ENCODE peak calls at places on chromosomes 3 and 15, in four cellular contexts. Z, X, R and N are unnamed samples. For H3K9me3, the result is how much of the 10 kb centered on the place peaks cover.

GRCh38 chr3:155356594-155357370 is 63.3 kb upstream of the STRIT1 start:
- DNase-seq in Z (no peak), X (no peak), R (no peak), N (no peak)

GRCh38 chr3:138270245-138270644 is 59.4 kb downstream of the NME9 start:
- DNase-seq in Z (no peak), X (no peak), R (no peak), N (no peak)

GRCh38 chr15:47300596-47300995 is 416.7 kb upstream of the SEMA6D start:
- DNase-seq in Z (no peak), X (no peak), R (no peak), N (no peak)

GRCh38 chr3:119641416-119641815 is 19.0 kb downstream of the POPDC2 start:
- DNase-seq in Z (no peak), X (no peak), R (no peak), N (no peak)

GRCh38 chr15:26889298-26889898 is 22.5 kb downstream of the GABRA5 start:
- DNase-seq in Z (peak), X (peak), R (no peak), N (peak)

GRCh38 chr15:25773248-25773647 is 89.9 kb downstream of the ATP10A start:
- DNase-seq in Z (no peak), X (no peak), R (no peak), N (no peak)

GRCh38 chr3:196192036-196193001 is 18.9 kb downstream of the ZDHHC19 start:
- DNase-seq in Z (no peak), X (no peak), R (no peak), N (no peak)

GRCh38 chr15:32659340-32659831 is 17.9 kb downstream of the SCG5 start:
- DNase-seq in Z (no peak), X (no peak), R (no peak), N (no peak)

GRCh38 chr3:139327231-139327630 is 16.6 kb upstream of the MRPS22 start:
- DNase-seq in Z (no peak), X (no peak), R (no peak), N (no peak)
- TF ChIP-seq CTCF in Z (no peak), X (no peak), R (no peak), N (no peak)

GRCh38 chr3:183654727-183655126 is 19.3 kb downstream of the KLHL24 start:
- DNase-seq in Z (no peak), X (no peak), R (no peak), N (no peak)
- H3K9me3 ChIP-seq in Z (under half), X (under half), R (under half), N (under half)

GRCh38 chr15:76642671-76643070 is 262.5 kb downstream of the SCAPER start:
- DNase-seq in Z (no peak), X (no peak), R (no peak), N (no peak)
- TF ChIP-seq CTCF in Z (no peak), X (peak), R (peak), N (peak)

GRCh38 chr3:73446467-73447110 is 178.2 kb downstream of the PDZRN3 start:
- DNase-seq in Z (no peak), X (peak), R (no peak), N (no peak)
- H3K9me3 ChIP-seq in Z (under half), X (under half), R (under half), N (under half)

DNA sequence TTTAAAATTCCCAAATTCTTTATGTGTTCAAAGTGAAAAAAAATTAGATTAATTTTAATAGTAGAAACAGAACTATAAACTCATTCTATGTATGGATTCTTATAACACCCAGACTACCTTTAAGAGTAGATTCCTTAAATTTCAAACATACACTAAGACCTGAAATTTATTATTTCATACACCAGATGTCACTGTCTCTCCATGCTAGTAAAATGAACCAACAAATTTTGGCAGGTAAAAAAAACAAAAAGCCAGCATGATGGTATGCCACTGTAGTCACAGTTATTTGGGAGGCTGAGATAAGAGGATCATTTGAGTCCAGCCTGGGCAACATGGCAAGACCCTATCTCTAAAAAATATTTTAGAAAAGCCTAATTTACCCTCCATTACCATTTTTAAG is 461.3 kb upstream of the NAALADL2 start:
- DNase-seq in Z (no peak), X (peak), R (no peak), N (no peak)
- TF ChIP-seq CTCF in Z (peak), X (peak), R (peak), N (peak)

GRCh38 chr15:97490429-97490828 is 470.1 kb upstream of the ARRDC4 start:
- DNase-seq in Z (no peak), X (no peak), R (no peak), N (no peak)
- H3K9me3 ChIP-seq in Z (under half), X (under half), R (under half), N (under half)

GRCh38 chr15:42590619-42591237 is 15.3 kb downstream of the STARD9 start:
- DNase-seq in Z (no peak), X (no peak), R (no peak), N (no peak)

GRCh38 chr15:42593143-42593542 is 17.7 kb downstream of the STARD9 start:
- DNase-seq in Z (no peak), X (no peak), R (no peak), N (no peak)

GRCh38 chr15:42595641-42596240 is 20.3 kb downstream of the STARD9 start:
- DNase-seq in Z (no peak), X (no peak), R (no peak), N (no peak)

DNA sequence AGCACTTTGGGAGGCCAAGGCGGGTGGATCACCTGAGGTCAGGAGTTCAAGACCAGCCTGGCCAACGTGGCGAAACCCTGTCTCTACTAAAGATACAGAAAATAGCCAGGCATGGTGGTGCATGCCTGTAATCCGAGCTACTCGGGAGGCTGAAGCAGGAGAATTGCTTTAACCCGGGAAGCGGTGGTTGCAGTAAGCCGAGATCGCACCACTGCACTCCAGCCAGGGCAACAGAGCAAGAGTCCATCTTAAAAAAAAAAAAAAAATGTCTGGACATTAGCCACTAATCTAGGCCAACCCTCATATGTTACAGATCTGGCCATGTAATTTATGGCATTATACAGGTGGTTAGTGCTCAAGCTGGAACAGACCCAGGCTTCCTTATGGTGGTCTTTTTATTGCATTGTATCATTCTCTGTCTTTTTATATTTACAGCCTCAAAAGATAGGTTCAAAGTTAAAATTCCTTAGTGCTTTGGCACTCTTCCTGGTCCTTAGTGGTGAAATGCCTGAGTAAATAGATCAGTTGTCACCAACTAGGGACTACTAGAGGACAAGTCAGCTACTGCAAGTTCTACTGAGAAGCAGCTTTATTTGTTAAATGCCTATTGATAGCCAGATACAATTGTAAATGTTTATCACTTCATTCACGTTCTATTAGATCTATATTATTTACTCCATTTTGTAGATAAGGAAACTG is 16.0 kb downstream of the STARD9 start:
- DNase-seq in Z (no peak), X (no peak), R (no peak), N (no peak)
- TF ChIP-seq CTCF in Z (peak), X (peak), R (peak), N (peak)

GRCh38 chr3:44444437-44444836 is 33.0 kb downstream of the ZNF445 start:
- DNase-seq in Z (no peak), X (no peak), R (no peak), N (no peak)
- H3K9me3 ChIP-seq in Z (under half), X (under half), R (under half), N (under half)